ENCODE peak calls at places on chromosomes 4 and X, in nine cellular contexts. L is NB4, P is endothelial cell of umbilical vein, T is body of pancreas, J is tibial nerve, X is heart left ventricle, G is A549, W is uterus, V is ovary. M is an unnamed sample.

GRCh38 chr4:153757407-153757806 is 2.4 kb downstream of the RNF175 start:
- DNase-seq in X (no peak), W (no peak), G (no peak), L (peak; percentile 27), J (no peak), T (no peak), V (no peak), P (no peak), M (no peak)

GRCh38 chrX:42530027-42530426 is 247.9 kb downstream of the PPP1R2C start:
- DNase-seq in W (no peak), L (no peak), J (no peak), G (no peak), V (no peak), X (no peak), P (no peak), T (no peak), M (no peak)

GRCh38 chrX:1242901-1243402 is 25.7 kb upstream of the CSF2RA start:
- DNase-seq in L (peak; percentile 32), X (no peak), T (no peak), J (no peak), G (peak; percentile 59), W (no peak), V (no peak), P (no peak), M (no peak)

GRCh38 chrX:112108145-112108544 is 25.6 kb upstream of the TRPC5 start:
- DNase-seq in P (no peak), G (no peak), J (no peak), X (no peak), W (no peak), T (no peak), L (no peak), V (no peak), M (no peak)

GRCh38 chrX:119552508-119552907 is 12.7 kb downstream of the STEEP1 start:
- DNase-seq in V (no peak), P (no peak), G (no peak), J (no peak), T (no peak), X (no peak), W (no peak), L (no peak), M (no peak)

GRCh38 chr4:16532240-16532990 is 306.1 kb upstream of the TAPT1 start:
- DNase-seq in W (peak; percentile 48), V (peak; percentile 17), J (peak; percentile 57), X (peak; percentile 27), T (peak; percentile 10), P (peak; percentile 96), G (no peak), L (peak; percentile 13), M (peak; percentile 61)

GRCh38 chrX:16882702-16883486 is 12.7 kb upstream of the RBBP7 start:
- DNase-seq in L (peak; percentile 75), W (peak; percentile 69), X (peak; percentile 53), J (peak; percentile 72), P (peak; percentile 73), T (peak; percentile 81), G (peak; percentile 74), V (peak; percentile 73), M (peak; percentile 73)

GRCh38 chrX:54447461-54447860 is 7.3 kb downstream of the TSR2 start:
- DNase-seq in W (no peak), J (no peak), G (peak; percentile 30), P (no peak), V (no peak), T (no peak), L (peak; percentile 21), X (no peak), M (no peak)

GRCh38 chr4:41550308-41550707 is 12.4 kb downstream of the LIMCH1 start:
- DNase-seq in L (no peak), J (no peak), P (peak; percentile 62), X (no peak), T (no peak), W (no peak), G (no peak), V (no peak), M (no peak)

GRCh38 chr4:23838131-23838530 is 51.7 kb downstream of the PPARGC1A start:
- DNase-seq in W (no peak), J (no peak), T (no peak), P (no peak), X (no peak), G (no peak), V (no peak), L (no peak), M (no peak)

GRCh38 chrX:101303790-101304189 is 12.7 kb upstream of the TAF7L start:
- DNase-seq in L (no peak), T (no peak), V (no peak), J (no peak), W (no peak), P (no peak), G (no peak), X (no peak), M (no peak)

GRCh38 chr4:104490096-104490769 is 4.5 kb downstream of the CXXC4 start:
- DNase-seq in J (no peak), X (no peak), T (peak; percentile 72), G (peak; percentile 3), W (no peak), P (no peak), L (no peak), V (peak; percentile 7), M (no peak)

DNA sequence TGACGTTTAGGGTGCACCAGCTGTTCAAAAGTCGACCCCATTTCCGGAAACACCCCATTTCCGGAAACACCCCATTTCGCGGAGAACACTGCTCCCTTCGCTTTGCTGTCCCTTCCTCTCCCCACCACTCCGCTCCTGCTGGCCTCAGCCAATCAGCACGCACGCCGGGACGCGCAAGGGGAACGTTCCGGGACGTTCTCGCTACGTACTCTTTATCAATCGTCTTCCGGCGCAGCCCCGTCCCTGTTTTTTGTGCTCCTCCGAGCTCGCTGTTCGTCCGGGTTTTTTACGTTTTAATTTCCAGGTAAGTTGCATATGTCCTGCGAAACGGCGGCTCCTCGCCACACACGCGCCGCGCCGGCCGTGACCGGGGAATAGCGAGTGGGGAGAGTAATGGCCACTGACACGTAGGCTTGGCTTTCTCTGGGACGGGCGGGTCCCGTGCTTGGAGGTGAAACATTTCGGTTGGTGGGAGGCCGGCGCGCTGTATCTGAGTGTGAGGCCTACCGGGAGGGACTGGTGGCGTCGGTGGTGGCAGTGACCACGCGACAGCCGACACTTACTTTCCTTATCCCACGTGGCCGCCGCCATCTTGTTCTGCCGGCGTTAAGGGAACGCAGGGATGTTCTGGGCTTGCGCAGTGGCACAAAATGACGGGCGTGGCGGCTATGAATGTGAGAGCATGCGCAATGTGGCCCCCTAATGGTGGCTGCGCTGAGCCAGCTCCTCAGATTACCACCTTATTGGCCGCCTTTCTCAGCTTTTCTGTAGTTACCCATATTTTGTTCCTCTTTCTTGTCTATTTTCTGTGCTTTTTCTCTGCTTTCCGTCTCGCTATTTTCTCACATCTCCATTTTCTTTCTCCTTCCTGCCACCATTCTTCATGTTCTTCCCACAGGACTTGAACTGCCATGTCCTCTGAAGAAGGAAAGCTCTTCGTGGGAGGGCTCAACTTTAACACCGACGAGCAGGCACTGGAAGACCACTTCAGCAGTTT is at the start of gene RBM3:
- DNase-seq in L (peak; percentile 94), G (peak; percentile 95), T (peak; percentile 91), P (peak; percentile 90), V (peak; percentile 91), J (peak; percentile 86), W (peak; percentile 89), X (peak; percentile 93), M (peak; percentile 96)
- TF ChIP-seq CTCF in L (peak; percentile 22), G (peak; percentile 28), T (peak; percentile 58), P (peak; percentile 48), V (peak; percentile 44), J (peak; percentile 48), W (peak; percentile 26), X (peak; percentile 53), M (peak; percentile 55)

GRCh38 chrX:120773801-120774200 is 101.9 kb downstream of the CT47B1 start:
- DNase-seq in L (no peak), V (no peak), W (no peak), J (no peak), X (no peak), P (no peak), T (no peak), G (no peak), M (no peak)

GRCh38 chrX:120768681-120769080 is 107.0 kb downstream of the CT47B1 start:
- DNase-seq in W (no peak), P (peak; percentile 77), T (no peak), V (no peak), J (no peak), G (no peak), L (no peak), X (no peak), M (no peak)

GRCh38 chrX:120769576-120770341 is 105.9 kb downstream of the CT47B1 start:
- DNase-seq in J (no peak), P (peak; percentile 68), L (peak; percentile 63), T (peak; percentile 8), X (no peak), V (no peak), G (peak; percentile 74), W (no peak), M (peak; percentile 51)

GRCh38 chrX:120775959-120776358 is 99.7 kb downstream of the CT47B1 start:
- DNase-seq in J (no peak), W (no peak), T (no peak), P (no peak), V (no peak), L (no peak), X (no peak), G (no peak), M (no peak)

GRCh38 chrX:120774611-120775010 is 101.1 kb downstream of the CT47B1 start:
- DNase-seq in X (no peak), V (no peak), L (no peak), J (no peak), G (no peak), P (no peak), W (no peak), T (no peak), M (no peak)
- TF ChIP-seq POLR2A in X (no peak), V (no peak), L (no peak), J (no peak), G (no peak), P (no peak), W (no peak), T (no peak), M (no peak)

GRCh38 chrX:45778621-45779020 is 577.9 kb upstream of the DIPK2B start:
- DNase-seq in X (no peak), V (no peak), W (no peak), T (no peak), L (peak; percentile 58), G (no peak), J (no peak), P (no peak), M (no peak)

GRCh38 chrX:45784590-45784989 is 583.9 kb upstream of the DIPK2B start:
- DNase-seq in J (no peak), P (peak; percentile 12), W (no peak), T (no peak), X (no peak), L (no peak), G (no peak), V (no peak), M (no peak)

GRCh38 chrX:45783002-45783401 is 582.3 kb upstream of the DIPK2B start:
- DNase-seq in W (no peak), T (no peak), P (no peak), J (no peak), L (peak; percentile 36), G (no peak), X (no peak), V (no peak), M (no peak)

GRCh38 chrX:45781901-45782553 is 581.4 kb upstream of the DIPK2B start:
- DNase-seq in L (peak; percentile 73), V (no peak), G (peak; percentile 71), P (peak; percentile 43), X (no peak), T (no peak), W (no peak), J (no peak), M (no peak)
- TF ChIP-seq CTCF in L (peak; percentile 17), V (no peak), G (peak; percentile 39), P (peak; percentile 3), X (peak; percentile 32), T (no peak), W (peak; percentile 11), J (no peak), M (peak; percentile 28)

GRCh38 chr4:128525387-128525786 is 237.8 kb upstream of the PGRMC2 start:
- DNase-seq in P (peak; percentile 23), T (no peak), G (no peak), L (peak; percentile 46), X (no peak), W (no peak), V (no peak), J (no peak), M (no peak)
- TF ChIP-seq POLR2A in P (no peak), T (no peak), G (no peak), L (no peak), X (no peak), W (no peak), V (no peak), J (no peak), M (no peak)

M was measured in adrenal gland.